ENCODE peak calls at places on chromosomes 16 and 17, in nine cellular contexts. D, K, O, R, W, A, E, Q and C are unnamed samples.

GRCh38 chr16:25855818-25856217 is 164.1 kb downstream of the HS3ST4 start:
- DNase-seq in D (no peak), K (no peak), O (no peak), R (no peak), W (no peak), A (no peak), E (no peak), Q (no peak), C (no peak)

GRCh38 chr16:11835891-11836652 is 15.3 kb downstream of the RSL1D1 start:
- DNase-seq in D (peak), K (peak), O (no peak), R (no peak), W (no peak), A (peak), E (no peak), Q (no peak), C (no peak)

GRCh38 chr16:11896776-11897175 is 19.0 kb downstream of the GSPT1 start:
- DNase-seq in D (peak), K (peak), O (no peak), R (no peak), W (no peak), A (peak), E (no peak), Q (no peak), C (no peak)

GRCh38 chr16:9261376-9261775 is 169.9 kb downstream of the HAPSTR1 start:
- DNase-seq in D (no peak), K (no peak), O (no peak), R (no peak), W (no peak), A (no peak), E (no peak), Q (no peak), C (no peak)

GRCh38 chr17:56310780-56311179 is 157.5 kb downstream of the ANKFN1 start:
- DNase-seq in D (no peak), K (no peak), O (no peak), R (no peak), W (no peak), A (no peak), E (no peak), Q (no peak), C (no peak)

GRCh38 chr17:76685366-76685765 is 25.4 kb downstream of the MXRA7 start:
- DNase-seq in D (no peak), K (no peak), O (no peak), R (no peak), W (no peak), A (no peak), E (no peak), Q (no peak), C (no peak)

GRCh38 chr16:20393801-20394637 is 10.5 kb downstream of the PDILT start:
- DNase-seq in D (no peak), K (no peak), O (no peak), R (no peak), W (no peak), A (no peak), E (no peak), Q (no peak), C (no peak)

GRCh38 chr16:67157892-67158635 is 1.6 kb downstream of the TRADD start:
- DNase-seq in D (no peak), K (no peak), O (peak), R (no peak), W (no peak), A (peak), E (no peak), Q (no peak), C (no peak)

GRCh38 chr17:30905742-30906100 is 317 bp downstream of the TEFM start:
- DNase-seq in D (peak), K (peak), O (peak), R (no peak), W (no peak), A (peak), E (no peak), Q (no peak), C (no peak)

GRCh38 chr16:90019543-90020259 is 445 bp upstream of the DBNDD1 start:
- DNase-seq in D (peak), K (peak), O (peak), R (peak), W (no peak), A (peak), E (peak), Q (no peak), C (peak)

GRCh38 chr17:45234641-45235040 is 13.0 kb downstream of the FMNL1 start:
- DNase-seq in D (no peak), K (no peak), O (peak), R (peak), W (no peak), A (no peak), E (peak), Q (no peak), C (peak)

GRCh38 chr16:1055557-1055924 is 17.0 kb upstream of the SSTR5 start:
- DNase-seq in D (no peak), K (no peak), O (no peak), R (no peak), W (no peak), A (no peak), E (no peak), Q (no peak), C (no peak)

GRCh38 chr16:58773870-58774269 is 39.8 kb upstream of the GOT2 start:
- DNase-seq in D (no peak), K (no peak), O (no peak), R (no peak), W (no peak), A (no peak), E (no peak), Q (no peak), C (no peak)

GRCh38 chr17:81574643-81574956 is 22.4 kb upstream of the FAAP100 start:
- DNase-seq in D (no peak), K (no peak), O (no peak), R (no peak), W (no peak), A (no peak), E (no peak), Q (no peak), C (no peak)

GRCh38 chr17:39638317-39638716 is 1.4 kb downstream of the STARD3 start:
- DNase-seq in D (no peak), K (no peak), O (no peak), R (no peak), W (no peak), A (no peak), E (no peak), Q (no peak), C (no peak)

GRCh38 chr17:29007456-29008455 is 1.9 kb upstream of the SEZ6 start:
- DNase-seq in D (peak), K (peak), O (no peak), R (no peak), W (no peak), A (peak), E (no peak), Q (no peak), C (no peak)

GRCh38 chr17:9363440-9364350 is 211.9 kb downstream of the STX8 start:
- DNase-seq in D (peak), K (peak), O (peak), R (no peak), W (no peak), A (peak), E (no peak), Q (no peak), C (no peak)

GRCh38 chr17:73551756-73552155 is 92.5 kb downstream of the SDK2 start:
- DNase-seq in D (no peak), K (no peak), O (peak), R (no peak), W (no peak), A (no peak), E (no peak), Q (no peak), C (no peak)

GRCh38 chr16:24844101-24845030 is 1.4 kb upstream of the SLC5A11 start:
- DNase-seq in D (no peak), K (no peak), O (no peak), R (no peak), W (no peak), A (peak), E (no peak), Q (no peak), C (no peak)

GRCh38 chr16:16182918-16183317 is 40.4 kb downstream of the ABCC6 start:
- DNase-seq in D (no peak), K (no peak), O (no peak), R (no peak), W (no peak), A (no peak), E (no peak), Q (no peak), C (no peak)

GRCh38 chr17:78998311-78999055 is 11.1 kb downstream of the CANT1 start:
- DNase-seq in D (peak), K (no peak), O (no peak), R (no peak), W (no peak), A (no peak), E (no peak), Q (no peak), C (peak)

GRCh38 chr17:45241315-45242011 is 19.8 kb downstream of the FMNL1 start:
- DNase-seq in D (peak), K (no peak), O (no peak), R (peak), W (no peak), A (no peak), E (no peak), Q (no peak), C (peak)